ENCODE peak calls at places on chromosomes 12 and 14, in six cellular contexts. D is transverse colon, Z is AG04450, O is uterus, S is ovary, W is spleen. Q is an unnamed sample.

GRCh38 chr12:123270380-123271181 is 1.1 kb downstream of the CDK2AP1 start:
- DNase-seq in D (peak; percentile 36), Z (no peak), O (peak; percentile 38), S (peak; percentile 33), W (peak; percentile 83), Q (no peak)

GRCh38 chr14:69713127-69713800 is 53.7 kb upstream of the SRSF5 start:
- DNase-seq in D (peak; percentile 47), Z (no peak), O (no peak), S (no peak), W (no peak), Q (peak; percentile 89)

GRCh38 chr12:3614806-3615466 is 123.9 kb downstream of the PRMT8 start:
- DNase-seq in D (no peak), Z (no peak), O (no peak), S (no peak), W (peak; percentile 48), Q (no peak)

GRCh38 chr14:105316968-105317498 is 2.5 kb downstream of the PACS2 start:
- DNase-seq in D (no peak), Z (no peak), O (no peak), S (no peak), W (no peak), Q (no peak)

GRCh38 chr14:58626441-58626840 is 11.3 kb upstream of the DACT1 start:
- DNase-seq in D (no peak), Z (no peak), O (no peak), S (no peak), W (no peak), Q (no peak)

GRCh38 chr14:77045570-77045890 is 17.0 kb upstream of the IRF2BPL start:
- DNase-seq in D (peak; percentile 69), Z (no peak), O (no peak), S (no peak), W (no peak), Q (no peak)

GRCh38 chr12:93154096-93154728 is 223.5 kb upstream of the NUDT4 start:
- DNase-seq in D (no peak), Z (no peak), O (no peak), S (no peak), W (no peak), Q (no peak)

GRCh38 chr12:103495158-103495782 is 498 bp downstream of the C12orf42 start:
- DNase-seq in D (peak; percentile 42), Z (no peak), O (no peak), S (no peak), W (peak; percentile 95), Q (no peak)

GRCh38 chr12:47534695-47535094 is 171.1 kb downstream of the RPAP3 start:
- DNase-seq in D (no peak), Z (no peak), O (no peak), S (no peak), W (no peak), Q (no peak)

GRCh38 chr12:7642876-7643309 is 22.8 kb downstream of the APOBEC1 start:
- DNase-seq in D (no peak), Z (no peak), O (no peak), S (no peak), W (no peak), Q (no peak)

GRCh38 chr14:75513911-75514672 is 8.2 kb upstream of the BATF start:
- DNase-seq in D (no peak), Z (no peak), O (no peak), S (no peak), W (no peak), Q (no peak)

GRCh38 chr12:103841690-103842584 is 903 bp upstream of the NT5DC3 start:
- DNase-seq in D (no peak), Z (no peak), O (peak; percentile 47), S (peak; percentile 44), W (peak; percentile 88), Q (peak; percentile 98)

GRCh38 chr12:12620730-12621315 is 9.1 kb downstream of the CREBL2 start:
- DNase-seq in D (no peak), Z (no peak), O (no peak), S (no peak), W (no peak), Q (no peak)

GRCh38 chr12:27969901-27970390 is 2.6 kb downstream of the PTHLH start:
- DNase-seq in D (peak; percentile 37), Z (no peak), O (peak; percentile 40), S (peak; percentile 30), W (peak; percentile 78), Q (peak; percentile 68)

GRCh38 chr12:43277630-43278267 is 274.3 kb downstream of the ADAMTS20 start:
- DNase-seq in D (no peak), Z (peak; percentile 55), O (no peak), S (no peak), W (no peak), Q (no peak)

GRCh38 chr14:96748371-96748770 is 48.8 kb upstream of the VRK1 start:
- DNase-seq in D (peak; percentile 32), Z (no peak), O (no peak), S (no peak), W (no peak), Q (no peak)

GRCh38 chr12:68406134-68406576 is 74.0 kb upstream of the MDM1 start:
- DNase-seq in D (peak; percentile 94), Z (peak; percentile 65), O (peak; percentile 94), S (peak; percentile 92), W (peak; percentile 92), Q (peak; percentile 71)

GRCh38 chr14:22641851-22642250 is 2.3 kb downstream of the OR6J1 start:
- DNase-seq in D (peak; percentile 48), Z (no peak), O (no peak), S (no peak), W (no peak), Q (no peak)

GRCh38 chr14:101665478-101666078 is 95.9 kb upstream of the PPP2R5C start:
- DNase-seq in D (peak; percentile 52), Z (peak; percentile 2), O (peak; percentile 43), S (peak; percentile 45), W (no peak), Q (no peak)

GRCh38 chr14:93381644-93382043 is 34.7 kb downstream of the COX8C start:
- DNase-seq in D (no peak), Z (no peak), O (no peak), S (no peak), W (no peak), Q (no peak)

GRCh38 chr12:68675098-68675842 is 11.5 kb upstream of the NUP107 start:
- DNase-seq in D (peak; percentile 64), Z (no peak), O (no peak), S (no peak), W (peak; percentile 88), Q (no peak)

GRCh38 chr14:94779713-94780112 is 9.8 kb upstream of the GSC start:
- DNase-seq in D (peak; percentile 14), Z (no peak), O (no peak), S (no peak), W (no peak), Q (no peak)

GRCh38 chr14:85617799-85618198 is 87.9 kb downstream of the FLRT2 start:
- DNase-seq in D (no peak), Z (no peak), O (no peak), S (no peak), W (no peak), Q (no peak)

GRCh38 chr12:130401703-130402102 is 64.0 kb downstream of the PIWIL1 start:
- DNase-seq in D (no peak), Z (no peak), O (no peak), S (no peak), W (no peak), Q (no peak)

GRCh38 chr12:121093487-121093891 is 39.2 kb upstream of the P2RX7 start:
- DNase-seq in D (no peak), Z (no peak), O (no peak), S (no peak), W (peak; percentile 81), Q (no peak)

GRCh38 chr12:42690264-42690663 is 100.7 kb upstream of the PRICKLE1 start:
- DNase-seq in D (no peak), Z (no peak), O (no peak), S (no peak), W (no peak), Q (no peak)

GRCh38 chr12:69523433-69524330 is 53.5 kb downstream of the FRS2 start:
- DNase-seq in D (no peak), Z (no peak), O (no peak), S (no peak), W (no peak), Q (no peak)

GRCh38 chr12:124824195-124824594 is 39.5 kb downstream of the SCARB1 start:
- DNase-seq in D (no peak), Z (no peak), O (no peak), S (no peak), W (no peak), Q (no peak)

GRCh38 chr12:124820199-124820598 is 43.5 kb downstream of the SCARB1 start:
- DNase-seq in D (no peak), Z (no peak), O (no peak), S (no peak), W (no peak), Q (no peak)

GRCh38 chr12:124821252-124822200 is 42.1 kb downstream of the SCARB1 start:
- DNase-seq in D (no peak), Z (no peak), O (no peak), S (no peak), W (no peak), Q (no peak)

GRCh38 chr12:124822218-124822617 is 41.4 kb downstream of the SCARB1 start:
- DNase-seq in D (no peak), Z (no peak), O (no peak), S (no peak), W (no peak), Q (no peak)

GRCh38 chr12:124823272-124823970 is 40.2 kb downstream of the SCARB1 start:
- DNase-seq in D (no peak), Z (no peak), O (no peak), S (no peak), W (no peak), Q (no peak)
- H3K27ac ChIP-seq in D (no peak overlapping the region), Z (no peak overlapping the region), O (no peak overlapping the region), S (no peak overlapping the region), W (no peak overlapping the region), Q (no peak overlapping the region)

GRCh38 chr14:106488293-106488692 is 961.9 kb downstream of the TMEM121 start:
- DNase-seq in D (no peak), Z (no peak), O (no peak), S (no peak), W (no peak), Q (no peak)

GRCh38 chr14:106490442-106490841 is 964.1 kb downstream of the TMEM121 start:
- DNase-seq in D (no peak), Z (no peak), O (no peak), S (no peak), W (no peak), Q (no peak)

GRCh38 chr14:106493962-106494823 is 967.8 kb downstream of the TMEM121 start:
- DNase-seq in D (no peak), Z (no peak), O (no peak), S (no peak), W (no peak), Q (no peak)

GRCh38 chr14:106489112-106489881 is 962.9 kb downstream of the TMEM121 start:
- DNase-seq in D (no peak), Z (no peak), O (no peak), S (no peak), W (no peak), Q (no peak)

GRCh38 chr14:106491851-106492250 is 965.5 kb downstream of the TMEM121 start:
- DNase-seq in D (peak; percentile 25), Z (no peak), O (no peak), S (no peak), W (no peak), Q (no peak)
- TF ChIP-seq CTCF in D (no peak), Z (peak; percentile 12), O (no peak), S (no peak), W (peak; percentile 24), Q (peak; percentile 58)

GRCh38 chr12:55726911-55727310 is 1.9 kb downstream of the CD63 start:
- DNase-seq in D (no peak), Z (no peak), O (no peak), S (no peak), W (no peak), Q (no peak)
- H3K4me3 ChIP-seq in D (peak overlapping the region; percentile 93), Z (peak overlapping the region; percentile 99), O (peak overlapping the region; percentile 75), S (peak overlapping the region; percentile 96), W (peak overlapping the region; percentile 81), Q (no peak overlapping the region)

GRCh38 chr14:81392976-81393643 is 7.0 kb downstream of the STON2 start:
- DNase-seq in D (no peak), Z (no peak), O (no peak), S (no peak), W (peak; percentile 76), Q (no peak)
- H3K27ac ChIP-seq in D (no peak overlapping the region), Z (no peak overlapping the region), O (no peak overlapping the region), S (no peak overlapping the region), W (peak overlapping the region; percentile 73), Q (peak overlapping the region; percentile 74)

Q was measured in RWPE2.